ENCODE peak calls at places on chromosomes 16 and 17, in nine cellular contexts. Q is GM12865, N is Daoy, T is myocyte, O is AG10803, I is mesothelial cell of epicardium, Z is brain microvascular endothelial cell, G is T-helper 2 cell, B is lung microvascular endothelial cell. W is an unnamed sample.

GRCh38 chr17:58758890-58759289 is 3.2 kb downstream of the PPM1E start:
- DNase-seq in N (no peak), Q (no peak), I (no peak), T (no peak), B (no peak), Z (no peak), O (no peak), G (no peak), W (no peak)

GRCh38 chr16:58011652-58012051 is 10.4 kb downstream of the USB1 start:
- DNase-seq in I (no peak), Q (no peak), G (no peak), T (no peak), Z (peak), B (no peak), O (peak), N (no peak), W (no peak)

GRCh38 chr16:89345663-89346150 is 128.2 kb downstream of the ZNF778 start:
- DNase-seq in T (no peak), G (no peak), O (no peak), N (no peak), Z (no peak), Q (no peak), B (no peak), I (no peak), W (no peak)

GRCh38 chr17:9004961-9005285 is 16.4 kb upstream of the NTN1 start:
- DNase-seq in T (no peak), Q (no peak), B (no peak), N (no peak), I (no peak), G (no peak), O (no peak), Z (no peak), W (no peak)

GRCh38 chr17:4572131-4572530 is 11.8 kb upstream of the GGT6 start:
- DNase-seq in G (no peak), I (no peak), N (no peak), Q (no peak), T (no peak), O (no peak), Z (no peak), B (no peak), W (no peak)

GRCh38 chr16:2388139-2388874 is 40.9 kb upstream of the CCNF start:
- DNase-seq in Z (no peak), I (no peak), O (no peak), Q (no peak), B (no peak), T (no peak), G (no peak), N (no peak), W (no peak)

GRCh38 chr17:72654746-72655145 is 437.7 kb downstream of the SLC39A11 start:
- DNase-seq in B (no peak), G (no peak), T (no peak), O (no peak), I (no peak), N (peak), Z (no peak), Q (no peak), W (no peak)

GRCh38 chr16:47523342-47524006 is 62.3 kb downstream of the PHKB start:
- DNase-seq in B (peak), I (no peak), Q (peak), O (no peak), Z (no peak), T (no peak), N (no peak), G (no peak), W (no peak)

GRCh38 chr17:49157784-49158183 is 25.2 kb downstream of the B4GALNT2 start:
- DNase-seq in Q (no peak), Z (peak), O (no peak), T (no peak), G (no peak), I (no peak), N (peak), B (no peak), W (no peak)

GRCh38 chr17:7523033-7523432 is 25.8 kb upstream of the TNFSF12 start:
- DNase-seq in N (peak), T (no peak), G (peak), I (no peak), B (peak), Z (no peak), O (no peak), Q (peak), W (peak)

GRCh38 chr17:72120878-72121163 is at the start of gene SOX9:
- DNase-seq in I (peak), N (peak), G (no peak), O (peak), B (peak), T (peak), Z (peak), Q (peak), W (peak)

GRCh38 chr17:65220732-65221131 is 83.6 kb downstream of the RGS9 start:
- DNase-seq in N (peak), Q (no peak), G (no peak), T (peak), B (no peak), I (no peak), Z (no peak), O (peak), W (no peak)

GRCh38 chr17:39198186-39198566 is 707 bp upstream of the CACNB1 start:
- DNase-seq in Z (no peak), Q (no peak), N (no peak), O (no peak), G (no peak), T (no peak), B (no peak), I (no peak), W (no peak)

GRCh38 chr17:27424941-27425340 is 31.3 kb upstream of the KSR1 start:
- DNase-seq in N (no peak), Z (no peak), I (no peak), G (no peak), O (no peak), T (peak), Q (no peak), B (no peak), W (no peak)

GRCh38 chr16:57265850-57266530 is 18.5 kb downstream of the PLLP start:
- DNase-seq in Z (no peak), T (peak), I (no peak), N (peak), B (peak), G (no peak), Q (no peak), O (peak), W (no peak)

GRCh38 chr16:83847371-83848225 is 39.8 kb downstream of the HSBP1 start:
- DNase-seq in N (no peak), Q (no peak), G (no peak), Z (no peak), T (no peak), I (no peak), B (peak), O (no peak), W (no peak)

GRCh38 chr17:3602499-3602898 is 6.7 kb downstream of the TRPV1 start:
- DNase-seq in Z (no peak), G (no peak), O (peak), Q (peak), N (peak), B (peak), T (no peak), I (no peak), W (peak)

GRCh38 chr17:57408064-57408811 is 151.9 kb downstream of the MSI2 start:
- DNase-seq in N (peak), O (no peak), G (no peak), B (no peak), I (no peak), T (no peak), Q (no peak), Z (no peak), W (no peak)

GRCh38 chr16:57536306-57537193 is at the start of gene CCDC102A:
- DNase-seq in G (peak), T (peak), Q (peak), N (peak), B (peak), Z (no peak), O (peak), I (peak), W (peak)

GRCh38 chr17:82390015-82390859 is 18.7 kb downstream of the UTS2R start:
- DNase-seq in I (no peak), B (no peak), Z (no peak), O (no peak), G (no peak), Q (no peak), T (no peak), N (no peak), W (no peak)

W was measured in fibroblast of lung.